ENCODE peak calls at places on chromosomes 5 and 9, in five cellular contexts. H is IMR-90, U is pancreas, Y is left ventricle myocardium inferior, R is Caco-2. N is an unnamed sample.
A peak's percentile ranks its signal among the peaks of the same experiment; 100 is the strongest.

GRCh38 chr5:128199104-128199503 is 115.5 kb downstream of the SLC12A2 start:
- DNase-seq in R (peak; percentile 51), H (peak; percentile 76), U (no peak), Y (no peak), N (no peak)

GRCh38 chr5:32499261-32499660 is 54.7 kb upstream of the ZFR start:
- DNase-seq in Y (no peak), R (no peak), U (no peak), H (no peak), N (no peak)

GRCh38 chr5:152142845-152143469 is 218.3 kb upstream of the GLRA1 start:
- DNase-seq in H (peak; percentile 50), U (peak; percentile 42), R (peak; percentile 61), Y (peak; percentile 45), N (peak; percentile 67)

GRCh38 chr9:122191519-122191918 is 31.8 kb downstream of the MORN5 start:
- DNase-seq in U (no peak), H (no peak), Y (no peak), R (no peak), N (no peak)

GRCh38 chr5:61347088-61347487 is 15.0 kb downstream of the ZSWIM6 start:
- DNase-seq in H (no peak), U (no peak), Y (no peak), R (no peak), N (no peak)

GRCh38 chr5:84378961-84379360 is 5.7 kb downstream of the EDIL3 start:
- DNase-seq in Y (no peak), U (no peak), R (no peak), H (peak; percentile 74), N (no peak)

GRCh38 chr5:10885026-10885425 is 124.0 kb upstream of the DAP start:
- DNase-seq in H (peak; percentile 78), R (no peak), Y (no peak), U (no peak), N (no peak)

GRCh38 chr5:76724871-76725270 is 8.9 kb downstream of the F2R start:
- DNase-seq in U (no peak), H (peak; percentile 88), R (no peak), Y (no peak), N (no peak)

GRCh38 chr5:146213210-146213838 is 9.9 kb downstream of the RBM27 start:
- DNase-seq in U (no peak), H (peak; percentile 4), R (no peak), Y (no peak), N (no peak)

GRCh38 chr5:91031396-91031741 is 351.7 kb downstream of the ARRDC3 start:
- DNase-seq in U (no peak), Y (no peak), R (no peak), H (no peak), N (no peak)

GRCh38 chr5:141841781-141842180 is 36.4 kb downstream of the PCDH1 start:
- DNase-seq in R (no peak), Y (no peak), H (no peak), U (peak; percentile 69), N (peak; percentile 28)

GRCh38 chr5:141559481-141559880 is 59.3 kb downstream of the DIAPH1 start:
- DNase-seq in Y (no peak), R (no peak), U (no peak), H (peak; percentile 73), N (no peak)

GRCh38 chr9:27888661-27889295 is 315.5 kb upstream of the C9orf72 start:
- DNase-seq in Y (no peak), U (peak; percentile 37), R (peak; percentile 41), H (no peak), N (no peak)

GRCh38 chr5:94103507-94104245 is 362.3 kb upstream of the POU5F2 start:
- DNase-seq in Y (no peak), U (no peak), H (peak; percentile 10), R (no peak), N (no peak)

GRCh38 chr9:14533867-14534650 is 159.2 kb downstream of the ZDHHC21 start:
- DNase-seq in U (no peak), H (no peak), R (no peak), Y (no peak), N (no peak)

GRCh38 chr5:161549106-161549505 is 2.6 kb upstream of the GABRB2 start:
- DNase-seq in Y (no peak), H (no peak), U (no peak), R (no peak), N (no peak)

GRCh38 chr5:27708579-27708978 is 670.2 kb upstream of the CDH9 start:
- DNase-seq in Y (no peak), U (no peak), R (no peak), H (no peak), N (no peak)

GRCh38 chr9:20508242-20508641 is 114.1 kb downstream of the MLLT3 start:
- DNase-seq in R (no peak), U (no peak), Y (no peak), H (no peak), N (no peak)
- H3K4me3 ChIP-seq in R (no peak overlapping the region), U (no peak overlapping the region), Y (no peak overlapping the region), H (no peak overlapping the region), N (no peak overlapping the region)

GRCh38 chr9:73199886-73200285 is 48.2 kb downstream of the ANXA1 start:
- DNase-seq in H (no peak), R (peak; percentile 22), Y (no peak), U (no peak), N (no peak)
- TF ChIP-seq CTCF in H (no peak), R (no peak), Y (no peak), U (no peak), N (no peak)

GRCh38 chr5:14187660-14188059 is 44.5 kb downstream of the TRIO start:
- DNase-seq in Y (no peak), H (no peak), R (no peak), U (no peak), N (no peak)
- H3K4me1 ChIP-seq in Y (peaks cover 98% of the 10 kb centered on the region), H (peaks cover 42% of the 10 kb centered on the region), R (peaks cover 12% of the 10 kb centered on the region), U (peaks cover 4% of the 10 kb centered on the region), N (peaks cover 64% of the 10 kb centered on the region)

GRCh38 chr5:135089912-135090311 is 55.9 kb upstream of the PITX1 start:
- DNase-seq in H (no peak), Y (no peak), R (no peak), U (no peak), N (no peak)

GRCh38 chr5:135087950-135088349 is 53.9 kb upstream of the PITX1 start:
- DNase-seq in U (no peak), Y (no peak), H (no peak), R (no peak), N (peak; percentile 16)

GRCh38 chr5:135094339-135095051 is 60.5 kb upstream of the PITX1 start:
- DNase-seq in H (no peak), U (no peak), R (no peak), Y (no peak), N (no peak)

GRCh38 chr5:135092476-135092875 is 58.4 kb upstream of the PITX1 start:
- DNase-seq in U (no peak), H (no peak), R (no peak), Y (no peak), N (no peak)

DNA sequence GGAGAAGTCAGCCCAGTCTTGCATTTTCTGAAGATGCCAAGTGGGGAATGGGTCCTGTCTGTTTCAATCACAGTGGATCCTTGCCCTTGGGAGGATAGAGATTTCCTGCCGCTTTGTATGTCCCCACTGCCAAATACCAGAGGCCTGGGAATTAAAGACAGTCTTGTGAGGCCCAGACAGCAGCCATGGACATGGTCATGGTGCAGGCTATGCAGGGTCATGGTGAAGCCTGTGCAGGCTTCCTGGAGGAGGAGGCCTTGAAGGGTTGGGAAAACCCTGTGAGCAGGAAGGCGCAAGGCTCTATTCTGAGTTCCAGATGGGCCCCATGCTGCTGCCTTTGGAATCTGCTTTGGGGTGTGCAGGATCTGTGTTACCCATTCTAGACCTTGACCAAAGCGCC is 57.3 kb upstream of the PITX1 start:
- DNase-seq in U (no peak), R (no peak), H (no peak), Y (no peak), N (no peak)
- H3K4me3 ChIP-seq in U (no peak overlapping the region), R (no peak overlapping the region), H (no peak overlapping the region), Y (no peak overlapping the region), N (no peak overlapping the region)

DNA sequence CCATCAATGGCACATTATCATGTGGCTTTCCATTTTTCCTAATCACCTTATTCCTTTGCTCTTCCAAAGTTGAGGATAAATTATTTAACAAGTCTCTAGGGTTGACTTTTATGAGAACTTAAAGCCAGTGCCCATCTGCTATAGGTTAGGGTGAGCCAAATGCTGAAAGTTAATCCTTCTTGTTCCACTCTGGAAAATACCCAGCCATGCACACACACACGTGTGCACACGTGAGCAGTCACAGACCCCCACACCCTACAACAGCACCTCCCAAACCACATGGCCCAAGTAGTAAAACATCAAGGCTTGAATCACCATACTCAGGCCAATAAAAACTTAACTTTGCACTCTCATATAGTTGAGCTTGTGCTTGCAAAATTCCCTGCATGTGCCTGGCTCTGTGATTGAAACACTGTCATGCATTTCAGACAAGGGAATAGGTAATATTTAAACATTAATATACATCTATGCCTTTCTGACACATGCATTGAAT is 467.6 kb downstream of the ARHGEF28 start:
- DNase-seq in U (no peak), Y (no peak), H (no peak), R (no peak), N (no peak)
- TF ChIP-seq CTCF in U (no peak), Y (no peak), H (no peak), R (no peak), N (no peak)

N was measured in tibial artery.